ENCODE peak calls at places on chromosomes 6 and 20, in four cellular contexts. One of them, this sample, is unnamed.
A peak's percentile ranks its signal among the peaks of the same experiment; 100 is the strongest.

GRCh38 chr6:157699777-157700636 is 123.0 kb upstream of the SNX9 start:
- DNase-seq in esophagus squamous epithelium: no peak
- DNase-seq in HCT116: no peak
- DNase-seq in uterus: no peak
- DNase-seq in this sample: no peak

GRCh38 chr6:146361367-146361924 is 182.2 kb upstream of the RAB32 start:
- DNase-seq in esophagus squamous epithelium: no peak
- DNase-seq in HCT116: no peak
- DNase-seq in uterus: no peak
- DNase-seq in this sample: no peak

GRCh38 chr6:148867851-148868250 is 121.0 kb downstream of the UST start:
- DNase-seq in esophagus squamous epithelium: no peak
- DNase-seq in HCT116: no peak
- DNase-seq in uterus: no peak
- DNase-seq in this sample: no peak

GRCh38 chr20:51338692-51339440 is 203.7 kb downstream of the NFATC2 start:
- DNase-seq in esophagus squamous epithelium: no peak
- DNase-seq in HCT116: no peak
- DNase-seq in uterus: no peak
- DNase-seq in this sample: no peak

GRCh38 chr20:20371133-20371532 is 3.2 kb downstream of the INSM1 start:
- DNase-seq in esophagus squamous epithelium: no peak
- DNase-seq in HCT116: no peak
- DNase-seq in uterus: no peak
- DNase-seq in this sample: no peak

GRCh38 chr20:63518946-63519764 is 1.4 kb upstream of the PPDPF start:
- DNase-seq in esophagus squamous epithelium: no peak
- DNase-seq in HCT116: no peak
- DNase-seq in uterus: no peak
- DNase-seq in this sample: no peak

GRCh38 chr6:90495216-90495817 is 91.6 kb downstream of the MAP3K7 start:
- DNase-seq in esophagus squamous epithelium: no peak
- DNase-seq in HCT116: no peak
- DNase-seq in uterus: no peak
- DNase-seq in this sample: no peak

GRCh38 chr20:23142162-23143050 is 56.3 kb upstream of the CD93 start:
- DNase-seq in esophagus squamous epithelium: no peak
- DNase-seq in HCT116: no peak
- DNase-seq in uterus: no peak
- DNase-seq in this sample: no peak

GRCh38 chr6:55953384-55953783 is 78.0 kb upstream of the BMP5 start:
- DNase-seq in esophagus squamous epithelium: no peak
- DNase-seq in HCT116: peak; percentile 15
- DNase-seq in uterus: no peak
- DNase-seq in this sample: peak; percentile 51

GRCh38 chr20:35607003-35607735 is 8.5 kb upstream of the SPAG4 start:
- DNase-seq in esophagus squamous epithelium: no peak
- DNase-seq in HCT116: no peak
- DNase-seq in uterus: no peak
- DNase-seq in this sample: no peak

GRCh38 chr6:53858913-53859312 is 64.1 kb downstream of the LRRC1 start:
- DNase-seq in esophagus squamous epithelium: no peak
- DNase-seq in HCT116: no peak
- DNase-seq in uterus: no peak
- DNase-seq in this sample: no peak

GRCh38 chr6:63236398-63236817 is 25.1 kb downstream of the FKBP1C start:
- DNase-seq in esophagus squamous epithelium: no peak
- DNase-seq in HCT116: no peak
- DNase-seq in uterus: no peak
- DNase-seq in this sample: no peak

GRCh38 chr6:10595731-10596664 is 74.8 kb downstream of the GCNT2 start:
- DNase-seq in esophagus squamous epithelium: no peak
- DNase-seq in HCT116: no peak
- DNase-seq in uterus: no peak
- DNase-seq in this sample: no peak

GRCh38 chr6:98039876-98040605 is 757.0 kb upstream of the MMS22L start:
- DNase-seq in esophagus squamous epithelium: no peak
- DNase-seq in HCT116: no peak
- DNase-seq in uterus: no peak
- DNase-seq in this sample: no peak

GRCh38 chr6:2896741-2897140 is 6.4 kb downstream of the SERPINB9 start:
- DNase-seq in esophagus squamous epithelium: no peak
- DNase-seq in HCT116: no peak
- DNase-seq in uterus: no peak
- DNase-seq in this sample: no peak

GRCh38 chr6:166484863-166485262 is 101.6 kb downstream of the RAMACL start:
- DNase-seq in esophagus squamous epithelium: no peak
- DNase-seq in HCT116: no peak
- DNase-seq in uterus: no peak
- DNase-seq in this sample: no peak

GRCh38 chr20:33713865-33714367 is 6.2 kb downstream of the PXMP4 start:
- DNase-seq in esophagus squamous epithelium: no peak
- DNase-seq in HCT116: no peak
- DNase-seq in uterus: no peak
- DNase-seq in this sample: no peak

GRCh38 chr6:72424476-72424875 is 197.4 kb upstream of the KCNQ5 start:
- DNase-seq in esophagus squamous epithelium: no peak
- DNase-seq in HCT116: no peak
- DNase-seq in uterus: no peak
- DNase-seq in this sample: no peak

GRCh38 chr6:107488875-107489635 is 862 bp upstream of the SOBP start:
- DNase-seq in esophagus squamous epithelium: no peak
- DNase-seq in HCT116: no peak
- DNase-seq in uterus: peak; percentile 26
- DNase-seq in this sample: peak; percentile 49

GRCh38 chr20:22453244-22454080 is 130.9 kb downstream of the FOXA2 start:
- DNase-seq in esophagus squamous epithelium: no peak
- DNase-seq in HCT116: peak; percentile 32
- DNase-seq in uterus: no peak
- DNase-seq in this sample: peak; percentile 70

GRCh38 chr6:81697564-81697963 is 54.9 kb downstream of the TENT5A start:
- DNase-seq in esophagus squamous epithelium: no peak
- DNase-seq in HCT116: no peak
- DNase-seq in uterus: no peak
- DNase-seq in this sample: no peak

GRCh38 chr20:17431621-17432364 is 99.4 kb downstream of the BFSP1 start:
- DNase-seq in esophagus squamous epithelium: no peak
- DNase-seq in HCT116: peak; percentile 19
- DNase-seq in uterus: peak; percentile 19
- DNase-seq in this sample: peak; percentile 63

GRCh38 chr20:37007898-37008649 is 56.6 kb upstream of the SAMHD1 start:
- DNase-seq in esophagus squamous epithelium: no peak
- DNase-seq in HCT116: no peak
- DNase-seq in uterus: no peak
- DNase-seq in this sample: peak; percentile 45

GRCh38 chr20:25296094-25297093 is 48.5 kb downstream of the PYGB start:
- DNase-seq in esophagus squamous epithelium: no peak
- DNase-seq in HCT116: no peak
- DNase-seq in uterus: no peak
- DNase-seq in this sample: peak; percentile 71

DNA sequence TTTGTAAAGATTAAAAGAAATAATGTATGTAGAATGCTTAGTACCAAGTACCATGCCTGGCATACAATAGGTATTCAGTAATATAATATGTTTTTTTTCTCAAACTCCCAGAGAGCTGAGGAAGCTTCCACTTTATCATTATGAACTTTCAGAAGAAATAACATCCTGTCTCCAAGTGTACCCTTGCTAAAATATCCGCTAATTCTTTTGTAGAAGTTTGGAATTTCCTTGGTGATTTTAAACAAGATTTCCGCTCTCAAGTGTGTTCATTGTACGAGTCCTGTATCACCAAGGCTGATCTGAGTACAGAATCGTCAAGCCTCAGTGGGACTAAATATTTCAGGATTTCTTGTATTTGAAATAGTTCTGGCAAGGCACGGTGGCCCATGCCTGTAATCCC is 16.1 kb upstream of the RNF144B start:
- DNase-seq in esophagus squamous epithelium: no peak
- DNase-seq in HCT116: no peak
- DNase-seq in uterus: no peak
- DNase-seq in this sample: no peak
- TF ChIP-seq POLR2A in esophagus squamous epithelium: no peak
- TF ChIP-seq POLR2A in HCT116: no peak
- TF ChIP-seq POLR2A in uterus: no peak
- TF ChIP-seq POLR2A in this sample: no peak

GRCh38 chr20:53887973-53888372 is 182.4 kb downstream of the BCAS1 start:
- DNase-seq in esophagus squamous epithelium: no peak
- DNase-seq in HCT116: no peak
- DNase-seq in uterus: no peak
- DNase-seq in this sample: no peak
- TF ChIP-seq POLR2A in esophagus squamous epithelium: no peak
- TF ChIP-seq POLR2A in HCT116: no peak
- TF ChIP-seq POLR2A in uterus: no peak
- TF ChIP-seq POLR2A in this sample: no peak

DNA sequence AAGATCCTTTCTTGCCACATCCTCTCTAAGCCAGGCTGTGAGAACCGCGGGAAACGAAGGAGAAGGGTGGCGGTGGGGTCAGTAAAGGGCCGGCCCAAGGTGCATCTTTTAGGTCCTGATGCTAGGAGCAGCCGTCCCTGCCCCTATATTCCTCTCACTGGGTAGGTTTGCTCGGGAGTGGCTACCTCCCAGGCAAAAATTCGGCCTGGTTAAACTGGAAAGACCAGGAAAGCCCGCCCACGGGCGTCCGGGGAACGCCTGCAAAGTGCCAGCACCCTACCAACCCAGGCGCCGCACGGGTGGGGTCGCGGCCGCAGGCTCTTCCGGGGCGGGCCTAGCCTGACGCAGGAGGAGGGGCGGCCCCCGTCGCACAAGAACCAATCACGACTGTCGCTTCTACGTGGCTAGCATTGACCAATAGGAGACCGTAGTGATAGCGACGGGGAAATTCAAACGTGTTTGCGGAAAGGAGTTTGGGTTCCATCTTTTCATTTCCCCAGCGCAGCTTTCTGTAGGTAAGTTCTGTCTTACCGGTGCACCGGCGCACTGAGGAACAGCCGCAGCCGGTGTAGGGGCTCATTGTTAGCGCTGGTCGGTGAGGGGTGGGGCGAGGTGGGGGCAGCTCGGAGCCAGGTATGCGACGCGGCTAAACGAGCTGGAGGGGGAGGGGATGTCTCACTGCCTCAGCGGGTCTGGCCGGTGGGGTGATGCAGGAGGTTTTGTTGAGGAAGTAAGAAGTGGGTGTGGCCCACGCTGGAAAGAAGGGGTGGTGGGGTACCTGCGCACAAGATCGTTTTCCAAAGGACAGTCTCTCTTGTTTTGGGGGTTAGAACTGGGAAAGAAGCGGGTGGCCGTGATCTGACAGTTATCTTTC is at the start of gene TTK:
- DNase-seq in esophagus squamous epithelium: peak; percentile 62
- DNase-seq in HCT116: peak; percentile 89
- DNase-seq in uterus: peak; percentile 86
- DNase-seq in this sample: peak; percentile 94
- TF ChIP-seq POLR2A in esophagus squamous epithelium: no peak
- TF ChIP-seq POLR2A in HCT116: peak; percentile 27
- TF ChIP-seq POLR2A in uterus: peak; percentile 52
- TF ChIP-seq POLR2A in this sample: no peak

GRCh38 chr6:31163922-31164321 is 5.5 kb downstream of the TCF19 start:
- DNase-seq in esophagus squamous epithelium: no peak
- DNase-seq in HCT116: peak; percentile 13
- DNase-seq in uterus: no peak
- DNase-seq in this sample: no peak
- TF ChIP-seq POLR2A in esophagus squamous epithelium: no peak
- TF ChIP-seq POLR2A in HCT116: no peak
- TF ChIP-seq POLR2A in uterus: no peak
- TF ChIP-seq POLR2A in this sample: no peak

GRCh38 chr20:46047821-46048220 is 18.8 kb downstream of the SLC12A5 start:
- DNase-seq in esophagus squamous epithelium: no peak
- DNase-seq in HCT116: no peak
- DNase-seq in uterus: no peak
- DNase-seq in this sample: no peak

GRCh38 chr20:46046588-46047310 is 17.7 kb downstream of the SLC12A5 start:
- DNase-seq in esophagus squamous epithelium: no peak
- DNase-seq in HCT116: no peak
- DNase-seq in uterus: no peak
- DNase-seq in this sample: no peak

GRCh38 chr20:46043556-46043955 is 14.5 kb downstream of the SLC12A5 start:
- DNase-seq in esophagus squamous epithelium: no peak
- DNase-seq in HCT116: no peak
- DNase-seq in uterus: no peak
- DNase-seq in this sample: no peak

GRCh38 chr20:46040902-46041535 is 12.0 kb downstream of the SLC12A5 start:
- DNase-seq in esophagus squamous epithelium: no peak
- DNase-seq in HCT116: no peak
- DNase-seq in uterus: no peak
- DNase-seq in this sample: peak; percentile 24

DNA sequence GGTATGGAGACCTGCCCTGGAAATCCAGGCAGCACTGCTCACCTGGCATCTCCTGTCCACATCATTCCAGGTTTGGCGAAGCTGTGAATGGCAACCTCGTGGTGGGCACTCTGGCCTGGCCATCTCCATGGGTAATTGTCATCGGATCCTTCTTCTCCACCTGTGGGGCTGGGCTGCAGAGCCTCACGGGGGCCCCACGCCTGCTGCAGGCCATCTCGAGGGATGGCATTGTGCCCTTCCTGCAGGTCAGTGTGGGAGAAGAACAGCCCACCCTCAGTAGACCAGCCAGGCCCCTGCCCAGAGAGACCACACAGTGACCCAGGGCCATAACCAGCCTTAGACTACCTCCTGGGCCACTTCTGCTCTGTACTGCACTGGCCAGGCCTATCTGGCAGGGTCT is 15.9 kb downstream of the SLC12A5 start:
- DNase-seq in esophagus squamous epithelium: no peak
- DNase-seq in HCT116: no peak
- DNase-seq in uterus: no peak
- DNase-seq in this sample: no peak
- TF ChIP-seq POLR2A in esophagus squamous epithelium: no peak
- TF ChIP-seq POLR2A in HCT116: no peak
- TF ChIP-seq POLR2A in uterus: no peak
- TF ChIP-seq POLR2A in this sample: no peak

This sample was measured in A549.